ENCODE peak calls at places on chromosomes 11 and 22, in nine cellular contexts. U, J, I, A, Y, T, D, X and R are unnamed samples.

GRCh38 chr11:115290479-115291390 is 213.5 kb downstream of the CADM1 start:
- DNase-seq in U (no peak), J (no peak), I (no peak), A (peak), Y (no peak), T (no peak), D (no peak), X (no peak), R (no peak)

GRCh38 chr11:77883775-77884174 is 62.8 kb downstream of the AAMDC start:
- DNase-seq in U (no peak), J (no peak), I (no peak), A (no peak), Y (no peak), T (no peak), D (no peak), X (no peak), R (no peak)

GRCh38 chr11:74783241-74783871 is 34.7 kb downstream of the RNF169 start:
- DNase-seq in U (no peak), J (peak), I (no peak), A (peak), Y (no peak), T (peak), D (peak), X (no peak), R (no peak)

GRCh38 chr22:46665151-46665695 is 45.0 kb downstream of the GRAMD4 start:
- DNase-seq in U (no peak), J (no peak), I (peak), A (no peak), Y (no peak), T (no peak), D (no peak), X (no peak), R (no peak)

GRCh38 chr11:23749762-23750430 is 747.0 kb upstream of the LUZP2 start:
- DNase-seq in U (no peak), J (no peak), I (no peak), A (no peak), Y (no peak), T (no peak), D (no peak), X (no peak), R (no peak)

GRCh38 chr22:49018601-49019000 is 809.1 kb downstream of the BRD1 start:
- DNase-seq in U (no peak), J (no peak), I (peak), A (no peak), Y (no peak), T (no peak), D (no peak), X (peak), R (peak)

GRCh38 chr22:42376721-42377177 is 55.5 kb downstream of the NFAM1 start:
- DNase-seq in U (peak), J (no peak), I (peak), A (no peak), Y (no peak), T (no peak), D (no peak), X (peak), R (peak)

GRCh38 chr11:15850992-15851615 is 505.2 kb downstream of the SOX6 start:
- DNase-seq in U (no peak), J (no peak), I (no peak), A (no peak), Y (no peak), T (no peak), D (no peak), X (no peak), R (no peak)

GRCh38 chr11:62603771-62604170 is 2.1 kb upstream of the MTA2 start:
- DNase-seq in U (no peak), J (no peak), I (no peak), A (no peak), Y (no peak), T (no peak), D (no peak), X (no peak), R (no peak)

GRCh38 chr11:330307-330693 is 9.6 kb upstream of the IFITM3 start:
- DNase-seq in U (no peak), J (no peak), I (no peak), A (no peak), Y (no peak), T (no peak), D (no peak), X (no peak), R (peak)

GRCh38 chr11:1917523-1918435 is 1.7 kb upstream of the TNNT3 start:
- DNase-seq in U (no peak), J (no peak), I (peak), A (no peak), Y (no peak), T (no peak), D (no peak), X (no peak), R (peak)

GRCh38 chr22:46628756-46629155 is 8.6 kb downstream of the GRAMD4 start:
- DNase-seq in U (no peak), J (no peak), I (no peak), A (no peak), Y (no peak), T (no peak), D (no peak), X (no peak), R (no peak)

GRCh38 chr11:43515090-43515489 is 156.4 kb downstream of the TTC17 start:
- DNase-seq in U (no peak), J (peak), I (no peak), A (no peak), Y (no peak), T (peak), D (no peak), X (peak), R (no peak)

GRCh38 chr22:22112533-22113294 is 130.1 kb upstream of the TOP3B start:
- DNase-seq in U (no peak), J (no peak), I (no peak), A (no peak), Y (no peak), T (no peak), D (no peak), X (no peak), R (no peak)

GRCh38 chr11:121337740-121338272 is 45.2 kb downstream of the SC5D start:
- DNase-seq in U (no peak), J (no peak), I (no peak), A (no peak), Y (no peak), T (no peak), D (no peak), X (peak), R (no peak)

DNA sequence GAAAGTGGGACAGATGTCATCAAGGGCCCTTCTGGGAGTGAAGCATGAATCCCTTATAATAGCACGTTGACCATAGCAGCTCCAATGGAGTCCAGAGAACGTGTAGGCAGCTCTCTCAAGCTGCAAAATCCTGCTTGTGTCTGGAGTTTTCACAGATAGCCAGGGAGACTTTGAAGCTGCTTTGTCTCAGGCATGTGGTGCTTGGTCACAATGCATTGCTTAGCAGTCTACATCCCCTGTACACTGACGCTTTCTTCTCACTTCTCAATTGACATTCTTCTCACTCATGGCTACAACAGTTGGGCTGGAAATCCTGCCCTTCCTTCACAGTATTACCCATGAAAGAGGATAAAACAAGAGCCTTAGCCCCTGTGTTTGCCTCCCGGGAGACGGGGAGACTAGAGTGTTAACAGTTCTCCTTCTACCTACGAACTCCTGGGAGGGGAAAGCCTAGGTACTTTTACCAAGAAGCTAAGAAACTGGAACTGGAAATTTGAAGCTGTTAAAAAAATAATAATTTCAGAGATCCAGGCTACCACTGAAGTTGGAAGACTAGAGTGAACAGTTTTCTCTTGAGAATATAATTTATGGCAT is 20.7 kb upstream of the MMP7 start:
- DNase-seq in U (no peak), J (no peak), I (no peak), A (no peak), Y (no peak), T (no peak), D (no peak), X (no peak), R (no peak)
- TF ChIP-seq POLR2A in U (no peak), J (no peak), I (no peak), A (no peak), Y (no peak), T (no peak), D (no peak), X (no peak), R (no peak)

GRCh38 chr11:64870893-64871849 is 7.2 kb downstream of the EHD1 start:
- DNase-seq in U (no peak), J (no peak), I (no peak), A (peak), Y (no peak), T (no peak), D (no peak), X (no peak), R (peak)
- TF ChIP-seq POLR2A in U (no peak), J (no peak), I (no peak), A (no peak), Y (no peak), T (no peak), D (no peak), X (no peak), R (no peak)

GRCh38 chr11:72222907-72223614 is 1.5 kb upstream of the INPPL1 start:
- DNase-seq in U (peak), J (peak), I (peak), A (peak), Y (peak), T (peak), D (peak), X (peak), R (peak)
- TF ChIP-seq POLR2A in U (no peak), J (peak), I (peak), A (no peak), Y (peak), T (no peak), D (no peak), X (no peak), R (no peak)

GRCh38 chr11:44978279-44978960 is 27.7 kb upstream of the TP53I11 start:
- DNase-seq in U (no peak), J (peak), I (no peak), A (peak), Y (no peak), T (no peak), D (no peak), X (no peak), R (no peak)

GRCh38 chr11:44977493-44977984 is 26.9 kb upstream of the TP53I11 start:
- DNase-seq in U (peak), J (peak), I (no peak), A (peak), Y (peak), T (peak), D (no peak), X (no peak), R (no peak)

GRCh38 chr11:44978961-44979331 is 28.3 kb upstream of the TP53I11 start:
- DNase-seq in U (peak), J (no peak), I (no peak), A (peak), Y (peak), T (peak), D (no peak), X (no peak), R (peak)

GRCh38 chr11:44980533-44981427 is 30.1 kb upstream of the TP53I11 start:
- DNase-seq in U (no peak), J (no peak), I (no peak), A (no peak), Y (no peak), T (no peak), D (no peak), X (no peak), R (peak)

GRCh38 chr11:44979536-44980399 is 29.1 kb upstream of the TP53I11 start:
- DNase-seq in U (peak), J (no peak), I (no peak), A (peak), Y (peak), T (peak), D (peak), X (no peak), R (peak)
- TF ChIP-seq POLR2A in U (no peak), J (no peak), I (no peak), A (no peak), Y (no peak), T (no peak), D (no peak), X (no peak), R (no peak)

GRCh38 chr22:37610480-37611148 is 2.0 kb downstream of the GGA1 start:
- DNase-seq in U (no peak), J (peak), I (peak), A (no peak), Y (no peak), T (no peak), D (no peak), X (peak), R (peak)

GRCh38 chr22:37607010-37607911 is 1.4 kb upstream of the GGA1 start:
- DNase-seq in U (peak), J (peak), I (peak), A (peak), Y (peak), T (peak), D (peak), X (peak), R (peak)

GRCh38 chr22:37609240-37610152 is 862 bp downstream of the GGA1 start:
- DNase-seq in U (no peak), J (peak), I (no peak), A (no peak), Y (no peak), T (no peak), D (no peak), X (peak), R (no peak)

GRCh38 chr22:37607912-37608476 is 640 bp upstream of the GGA1 start:
- DNase-seq in U (no peak), J (no peak), I (no peak), A (no peak), Y (no peak), T (no peak), D (no peak), X (no peak), R (no peak)

GRCh38 chr22:37608477-37609239 is at the start of gene GGA1:
- DNase-seq in U (peak), J (peak), I (peak), A (peak), Y (peak), T (peak), D (peak), X (peak), R (peak)
- TF ChIP-seq POLR2A in U (no peak), J (no peak), I (peak), A (no peak), Y (no peak), T (peak), D (no peak), X (peak), R (no peak)